ENCODE peak calls at places on chromosomes 12 and 14, in seven cellular contexts. T is WTC11, K is GM10248, S is NCI-H748 treated with DMSO at 0.1 percent for 48 hours, G is immature natural killer cell, V is smooth muscle cell of the brain vasculature, H is A549. Z is an unnamed sample.

GRCh38 chr12:2627343-2628191 is 167.2 kb upstream of the FKBP4 start:
- DNase-seq in T (no peak), K (no peak), S (no peak), G (no peak), V (no peak), H (no peak), Z (peak)

GRCh38 chr12:64730585-64730964 is 28.6 kb downstream of the GNS start:
- DNase-seq in T (no peak), K (no peak), S (no peak), G (peak), V (no peak), H (no peak), Z (no peak)

GRCh38 chr12:34393821-34394150 is 371.5 kb downstream of the ALG10 start:
- DNase-seq in T (no peak), K (peak), S (no peak), G (no peak), V (no peak), H (no peak), Z (no peak)

GRCh38 chr14:55382483-55382882 is 29.1 kb downstream of the ATG14 start:
- DNase-seq in T (no peak), K (no peak), S (no peak), G (no peak), V (no peak), H (no peak), Z (no peak)

GRCh38 chr12:48882325-48882687 is 16.6 kb upstream of the RND1 start:
- DNase-seq in T (peak), K (no peak), S (no peak), G (no peak), V (no peak), H (no peak), Z (no peak)

GRCh38 chr14:95471526-95472304 is 44.7 kb downstream of the SYNE3 start:
- DNase-seq in T (no peak), K (no peak), S (no peak), G (no peak), V (no peak), H (no peak), Z (no peak)

GRCh38 chr14:106459971-106460730 is 933.8 kb downstream of the TMEM121 start:
- DNase-seq in T (peak), K (peak), S (no peak), G (peak), V (no peak), H (peak), Z (no peak)

GRCh38 chr12:93563807-93564538 is 8.5 kb upstream of the SOCS2 start:
- DNase-seq in T (no peak), K (peak), S (no peak), G (no peak), V (no peak), H (peak), Z (no peak)

GRCh38 chr12:72010365-72010764 is 71.7 kb downstream of the TPH2 start:
- DNase-seq in T (no peak), K (no peak), S (no peak), G (no peak), V (no peak), H (no peak), Z (no peak)

GRCh38 chr12:128808651-128809050 is 15.1 kb downstream of the SLC15A4 start:
- DNase-seq in T (no peak), K (no peak), S (no peak), G (no peak), V (no peak), H (no peak), Z (no peak)

GRCh38 chr14:69535230-69535848 is 39.3 kb downstream of the CCDC177 start:
- DNase-seq in T (peak), K (no peak), S (peak), G (no peak), V (peak), H (peak), Z (peak)

GRCh38 chr12:71626768-71627167 is 36.9 kb downstream of the ZFC3H1 start:
- DNase-seq in T (no peak), K (no peak), S (no peak), G (no peak), V (no peak), H (no peak), Z (no peak)

GRCh38 chr14:101593411-101594181 is 32.3 kb downstream of the DIO3 start:
- DNase-seq in T (no peak), K (no peak), S (no peak), G (no peak), V (no peak), H (no peak), Z (no peak)

GRCh38 chr14:91113829-91114078 is at the start of gene DGLUCY:
- DNase-seq in T (no peak), K (peak), S (no peak), G (peak), V (no peak), H (peak), Z (no peak)

GRCh38 chr14:38238881-38239280 is 17.0 kb downstream of the CLEC14A start:
- DNase-seq in T (no peak), K (no peak), S (no peak), G (no peak), V (no peak), H (no peak), Z (no peak)

GRCh38 chr12:50246873-50247612 is 36.3 kb downstream of the LIMA1 start:
- DNase-seq in T (no peak), K (peak), S (no peak), G (no peak), V (peak), H (peak), Z (no peak)

GRCh38 chr12:132717531-132718387 is 7.1 kb downstream of the PGAM5 start:
- DNase-seq in T (no peak), K (no peak), S (no peak), G (no peak), V (no peak), H (no peak), Z (no peak)

GRCh38 chr14:24692382-24693352 is 58.7 kb upstream of the GZMB start:
- DNase-seq in T (no peak), K (no peak), S (no peak), G (peak), V (no peak), H (no peak), Z (no peak)

GRCh38 chr12:125797421-125798175 is 732.4 kb downstream of the AACS start:
- DNase-seq in T (no peak), K (no peak), S (no peak), G (no peak), V (no peak), H (no peak), Z (no peak)

GRCh38 chr12:6326316-6326959 is 15.4 kb downstream of the TNFRSF1A start:
- DNase-seq in T (peak), K (no peak), S (no peak), G (no peak), V (no peak), H (peak), Z (no peak)

GRCh38 chr12:12689672-12690287 is 6.2 kb downstream of the GPR19 start:
- DNase-seq in T (no peak), K (no peak), S (no peak), G (no peak), V (no peak), H (no peak), Z (no peak)

GRCh38 chr14:73661872-73662271 is 17.1 kb downstream of the DNAL1 start:
- DNase-seq in T (no peak), K (no peak), S (no peak), G (no peak), V (no peak), H (no peak), Z (no peak)

GRCh38 chr14:23695220-23695999 is 59.2 kb downstream of the DHRS2 start:
- DNase-seq in T (peak), K (no peak), S (no peak), G (no peak), V (no peak), H (no peak), Z (no peak)

Z was measured in NCI-H1417 treated with DMSO at 0.1 percent for 48 hours.